ENCODE peak calls at places on chromosomes 2 and 18, in eight cellular contexts. One of them, this sample, is unnamed.

GRCh38 chr2:5921081-5921642 is 229.0 kb downstream of the SOX11 start:
- DNase-seq in IMR-90: no peak
- DNase-seq in tibial nerve: no peak
- DNase-seq in PC-9: no peak
- DNase-seq in bronchial epithelial cell: no peak
- DNase-seq in breast epithelium: no peak
- DNase-seq in AG04450: no peak
- DNase-seq in cardiac fibroblast: no peak
- DNase-seq in this sample: no peak

GRCh38 chr18:45951021-45951714 is 16.0 kb downstream of the EPG5 start:
- DNase-seq in IMR-90: peak; percentile 90
- DNase-seq in PC-9: peak; percentile 73
- DNase-seq in tibial nerve: no peak
- DNase-seq in AG04450: peak; percentile 46
- DNase-seq in bronchial epithelial cell: peak; percentile 82
- DNase-seq in breast epithelium: no peak
- DNase-seq in cardiac fibroblast: peak; percentile 97
- DNase-seq in this sample: peak; percentile 75

GRCh38 chr18:37913051-37913450 is 347.5 kb upstream of the CELF4 start:
- DNase-seq in PC-9: no peak
- DNase-seq in bronchial epithelial cell: peak; percentile 84
- DNase-seq in AG04450: no peak
- DNase-seq in breast epithelium: no peak
- DNase-seq in tibial nerve: no peak
- DNase-seq in IMR-90: no peak
- DNase-seq in cardiac fibroblast: no peak
- DNase-seq in this sample: no peak

GRCh38 chr2:71460595-71461303 is 7.4 kb downstream of the DYSF start:
- DNase-seq in tibial nerve: no peak
- DNase-seq in bronchial epithelial cell: no peak
- DNase-seq in PC-9: no peak
- DNase-seq in IMR-90: no peak
- DNase-seq in cardiac fibroblast: peak; percentile 54
- DNase-seq in breast epithelium: no peak
- DNase-seq in AG04450: no peak
- DNase-seq in this sample: peak; percentile 26

GRCh38 chr18:35127201-35127600 is 86.0 kb downstream of the MAPRE2 start:
- DNase-seq in breast epithelium: no peak
- DNase-seq in cardiac fibroblast: peak; percentile 30
- DNase-seq in PC-9: no peak
- DNase-seq in bronchial epithelial cell: no peak
- DNase-seq in AG04450: no peak
- DNase-seq in tibial nerve: no peak
- DNase-seq in IMR-90: peak; percentile 8
- DNase-seq in this sample: no peak

GRCh38 chr2:69308338-69308737 is 78.7 kb downstream of the GFPT1 start:
- DNase-seq in breast epithelium: no peak
- DNase-seq in IMR-90: no peak
- DNase-seq in tibial nerve: no peak
- DNase-seq in PC-9: no peak
- DNase-seq in cardiac fibroblast: no peak
- DNase-seq in bronchial epithelial cell: no peak
- DNase-seq in AG04450: no peak
- DNase-seq in this sample: no peak

GRCh38 chr2:167059173-167059572 is 170.9 kb downstream of the XIRP2 start:
- DNase-seq in breast epithelium: no peak
- DNase-seq in tibial nerve: no peak
- DNase-seq in PC-9: no peak
- DNase-seq in bronchial epithelial cell: no peak
- DNase-seq in AG04450: no peak
- DNase-seq in cardiac fibroblast: no peak
- DNase-seq in IMR-90: no peak
- DNase-seq in this sample: no peak

GRCh38 chr18:61861372-61861771 is 31.4 kb downstream of the RNF152 start:
- DNase-seq in bronchial epithelial cell: peak; percentile 83
- DNase-seq in AG04450: no peak
- DNase-seq in tibial nerve: no peak
- DNase-seq in IMR-90: no peak
- DNase-seq in breast epithelium: no peak
- DNase-seq in PC-9: no peak
- DNase-seq in cardiac fibroblast: no peak
- DNase-seq in this sample: no peak

GRCh38 chr2:180829261-180829660 is 151.1 kb upstream of the UBE2E3 start:
- DNase-seq in AG04450: no peak
- DNase-seq in bronchial epithelial cell: peak; percentile 61
- DNase-seq in cardiac fibroblast: peak; percentile 27
- DNase-seq in PC-9: no peak
- DNase-seq in breast epithelium: no peak
- DNase-seq in tibial nerve: no peak
- DNase-seq in IMR-90: no peak
- DNase-seq in this sample: no peak

GRCh38 chr2:17104454-17104853 is 413.8 kb downstream of the RAD51AP2 start:
- DNase-seq in tibial nerve: no peak
- DNase-seq in cardiac fibroblast: peak; percentile 85
- DNase-seq in PC-9: no peak
- DNase-seq in breast epithelium: no peak
- DNase-seq in bronchial epithelial cell: peak; percentile 80
- DNase-seq in IMR-90: peak; percentile 60
- DNase-seq in AG04450: peak; percentile 26
- DNase-seq in this sample: peak; percentile 70

GRCh38 chr2:199444749-199445148 is 13.0 kb downstream of the SATB2 start:
- DNase-seq in PC-9: no peak
- DNase-seq in breast epithelium: no peak
- DNase-seq in AG04450: no peak
- DNase-seq in tibial nerve: no peak
- DNase-seq in IMR-90: peak; percentile 26
- DNase-seq in cardiac fibroblast: no peak
- DNase-seq in bronchial epithelial cell: no peak
- DNase-seq in this sample: no peak

GRCh38 chr18:6120820-6121279 is 225.5 kb upstream of the TMEM200C start:
- DNase-seq in IMR-90: no peak
- DNase-seq in tibial nerve: no peak
- DNase-seq in AG04450: no peak
- DNase-seq in bronchial epithelial cell: no peak
- DNase-seq in breast epithelium: no peak
- DNase-seq in cardiac fibroblast: no peak
- DNase-seq in PC-9: no peak
- DNase-seq in this sample: no peak

GRCh38 chr2:98314251-98314650 is 32.0 kb upstream of the CNGA3 start:
- DNase-seq in tibial nerve: no peak
- DNase-seq in cardiac fibroblast: no peak
- DNase-seq in IMR-90: no peak
- DNase-seq in breast epithelium: no peak
- DNase-seq in bronchial epithelial cell: no peak
- DNase-seq in PC-9: no peak
- DNase-seq in AG04450: no peak
- DNase-seq in this sample: no peak

GRCh38 chr2:180672377-180672776 is 308.0 kb upstream of the UBE2E3 start:
- DNase-seq in bronchial epithelial cell: no peak
- DNase-seq in breast epithelium: no peak
- DNase-seq in cardiac fibroblast: no peak
- DNase-seq in IMR-90: no peak
- DNase-seq in PC-9: no peak
- DNase-seq in tibial nerve: no peak
- DNase-seq in AG04450: no peak
- DNase-seq in this sample: no peak

DNA sequence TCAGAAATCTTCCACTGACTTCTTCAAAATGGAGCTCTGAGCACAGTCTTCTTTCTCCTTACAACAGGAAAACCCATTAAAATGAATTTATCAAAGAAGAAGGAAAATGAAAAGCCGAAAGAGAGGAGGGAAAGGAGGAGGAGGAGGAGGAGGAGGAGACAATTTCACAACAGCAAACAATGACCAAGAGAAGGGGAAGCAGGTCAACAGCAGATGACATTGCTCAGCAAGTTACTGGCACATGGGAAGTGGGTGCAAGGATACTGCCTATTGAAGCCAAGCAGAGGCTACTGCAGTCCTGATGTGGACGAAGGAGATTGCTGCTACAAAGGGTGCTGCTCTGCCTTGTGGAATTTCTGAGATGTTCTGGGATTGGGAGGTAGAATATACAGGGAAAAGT is 268.2 kb upstream of the FBXO11 start:
- DNase-seq in tibial nerve: no peak
- DNase-seq in PC-9: no peak
- DNase-seq in AG04450: no peak
- DNase-seq in breast epithelium: no peak
- DNase-seq in cardiac fibroblast: no peak
- DNase-seq in bronchial epithelial cell: no peak
- DNase-seq in IMR-90: no peak
- DNase-seq in this sample: no peak
- H3K4me3 ChIP-seq in tibial nerve: no peak overlapping the region
- H3K4me3 ChIP-seq in PC-9: no peak overlapping the region
- H3K4me3 ChIP-seq in AG04450: no peak overlapping the region
- H3K4me3 ChIP-seq in breast epithelium: no peak overlapping the region
- H3K4me3 ChIP-seq in cardiac fibroblast: no peak overlapping the region
- H3K4me3 ChIP-seq in bronchial epithelial cell: no peak overlapping the region
- H3K4me3 ChIP-seq in IMR-90: no peak overlapping the region
- H3K4me3 ChIP-seq in this sample: no peak overlapping the region

GRCh38 chr18:457120-457519 is 43.4 kb downstream of the COLEC12 start:
- DNase-seq in PC-9: no peak
- DNase-seq in cardiac fibroblast: peak; percentile 94
- DNase-seq in AG04450: no peak
- DNase-seq in IMR-90: peak; percentile 70
- DNase-seq in tibial nerve: peak; percentile 29
- DNase-seq in bronchial epithelial cell: no peak
- DNase-seq in breast epithelium: peak; percentile 18
- DNase-seq in this sample: peak; percentile 76
- H3K4me3 ChIP-seq in PC-9: no peak overlapping the region
- H3K4me3 ChIP-seq in cardiac fibroblast: no peak overlapping the region
- H3K4me3 ChIP-seq in AG04450: no peak overlapping the region
- H3K4me3 ChIP-seq in IMR-90: no peak overlapping the region
- H3K4me3 ChIP-seq in tibial nerve: no peak overlapping the region
- H3K4me3 ChIP-seq in bronchial epithelial cell: no peak overlapping the region
- H3K4me3 ChIP-seq in breast epithelium: peak overlapping the region; percentile 15
- H3K4me3 ChIP-seq in this sample: no peak overlapping the region

DNA sequence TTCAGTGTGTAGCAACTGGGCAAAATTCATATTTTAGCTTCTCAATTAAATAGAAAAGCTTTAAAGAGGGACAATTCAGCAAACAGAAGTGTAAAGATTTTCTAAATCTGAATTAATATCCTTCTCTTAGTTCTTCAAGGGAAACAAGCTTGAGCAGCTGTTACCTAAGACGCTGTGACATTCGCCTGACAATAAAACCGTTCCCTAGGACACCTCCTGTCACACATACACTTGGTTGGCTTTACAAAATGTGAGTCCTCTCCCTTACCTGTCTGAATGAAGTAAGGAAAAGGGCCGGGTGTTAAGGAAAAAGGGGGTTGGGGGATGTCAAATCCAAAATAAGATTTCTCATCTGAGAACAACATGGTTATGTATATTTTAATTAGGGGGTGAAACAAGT is 2.1 kb downstream of the SERTAD2 start:
- DNase-seq in AG04450: no peak
- DNase-seq in tibial nerve: no peak
- DNase-seq in IMR-90: no peak
- DNase-seq in cardiac fibroblast: no peak
- DNase-seq in PC-9: no peak
- DNase-seq in breast epithelium: no peak
- DNase-seq in bronchial epithelial cell: no peak
- DNase-seq in this sample: no peak
- H3K4me3 ChIP-seq in AG04450: no peak overlapping the region
- H3K4me3 ChIP-seq in tibial nerve: no peak overlapping the region
- H3K4me3 ChIP-seq in IMR-90: no peak overlapping the region
- H3K4me3 ChIP-seq in cardiac fibroblast: no peak overlapping the region
- H3K4me3 ChIP-seq in PC-9: peak overlapping the region; percentile 98
- H3K4me3 ChIP-seq in breast epithelium: no peak overlapping the region
- H3K4me3 ChIP-seq in bronchial epithelial cell: no peak overlapping the region
- H3K4me3 ChIP-seq in this sample: no peak overlapping the region

DNA sequence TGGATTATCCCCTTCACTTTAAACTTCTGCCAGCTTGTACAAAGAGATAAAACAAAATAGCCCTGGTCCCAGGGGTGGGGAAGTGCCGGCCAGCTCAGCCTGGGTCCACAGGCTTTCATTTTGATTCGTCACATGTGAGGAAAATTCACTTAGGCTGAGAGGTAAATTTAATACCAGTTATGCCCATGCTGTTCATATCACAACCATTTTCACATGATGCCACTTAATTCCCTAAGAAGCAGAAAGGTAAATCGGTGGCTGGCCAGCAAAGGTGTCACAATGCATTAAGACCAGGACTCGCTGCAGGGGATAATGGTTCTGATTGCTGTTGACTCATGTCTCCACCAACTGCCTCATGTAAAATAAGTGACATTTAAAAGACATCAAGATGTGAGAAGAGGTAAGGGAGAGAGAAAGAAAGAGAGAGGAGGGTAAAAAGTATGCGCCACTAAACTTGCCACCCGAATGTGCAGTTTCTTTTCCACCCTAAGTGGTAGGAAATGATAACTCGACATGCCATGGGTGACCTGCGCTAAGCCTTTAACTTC is 261.0 kb upstream of the SIX3 start:
- DNase-seq in PC-9: no peak
- DNase-seq in IMR-90: no peak
- DNase-seq in cardiac fibroblast: no peak
- DNase-seq in bronchial epithelial cell: no peak
- DNase-seq in AG04450: no peak
- DNase-seq in tibial nerve: no peak
- DNase-seq in breast epithelium: no peak
- DNase-seq in this sample: no peak
- H3K4me3 ChIP-seq in PC-9: no peak overlapping the region
- H3K4me3 ChIP-seq in IMR-90: no peak overlapping the region
- H3K4me3 ChIP-seq in cardiac fibroblast: no peak overlapping the region
- H3K4me3 ChIP-seq in bronchial epithelial cell: no peak overlapping the region
- H3K4me3 ChIP-seq in AG04450: no peak overlapping the region
- H3K4me3 ChIP-seq in tibial nerve: no peak overlapping the region
- H3K4me3 ChIP-seq in breast epithelium: no peak overlapping the region
- H3K4me3 ChIP-seq in this sample: no peak overlapping the region

GRCh38 chr2:120254178-120254577 is 1.5 kb downstream of the RALB start:
- DNase-seq in tibial nerve: no peak
- DNase-seq in cardiac fibroblast: no peak
- DNase-seq in breast epithelium: no peak
- DNase-seq in bronchial epithelial cell: no peak
- DNase-seq in AG04450: no peak
- DNase-seq in PC-9: no peak
- DNase-seq in IMR-90: peak; percentile 25
- DNase-seq in this sample: no peak
- H3K4me3 ChIP-seq in tibial nerve: peak overlapping the region; percentile 73
- H3K4me3 ChIP-seq in cardiac fibroblast: peak overlapping the region; percentile 78
- H3K4me3 ChIP-seq in breast epithelium: peak overlapping the region; percentile 95
- H3K4me3 ChIP-seq in bronchial epithelial cell: no peak overlapping the region
- H3K4me3 ChIP-seq in AG04450: peak overlapping the region; percentile 90
- H3K4me3 ChIP-seq in PC-9: peak overlapping the region; percentile 80
- H3K4me3 ChIP-seq in IMR-90: peak overlapping the region; percentile 74
- H3K4me3 ChIP-seq in this sample: peak overlapping the region; percentile 85

This sample was measured in astrocyte of the spinal cord.